ENCODE peak calls at places on chromosomes 1 and 21, in seven cellular contexts. One of them, this sample, is unnamed.

GRCh38 chr1:225882699-225883615 is 777 bp upstream of the TMEM63A start:
- DNase-seq in T follicular helper cell: no peak
- DNase-seq in A549: peak
- DNase-seq in lung microvascular endothelial cell: peak
- DNase-seq in head of caudate nucleus: peak
- DNase-seq in bronchial epithelial cell: no peak
- DNase-seq in NCI-H2081: no peak
- DNase-seq in this sample: no peak

GRCh38 chr1:30675761-30676160 is 47.6 kb downstream of the MATN1 start:
- DNase-seq in T follicular helper cell: no peak
- DNase-seq in A549: no peak
- DNase-seq in lung microvascular endothelial cell: peak
- DNase-seq in head of caudate nucleus: no peak
- DNase-seq in bronchial epithelial cell: peak
- DNase-seq in NCI-H2081: no peak
- DNase-seq in this sample: no peak

GRCh38 chr21:42125571-42126544 is 54.7 kb downstream of the UMODL1 start:
- DNase-seq in T follicular helper cell: no peak
- DNase-seq in A549: peak
- DNase-seq in lung microvascular endothelial cell: no peak
- DNase-seq in head of caudate nucleus: no peak
- DNase-seq in bronchial epithelial cell: peak
- DNase-seq in NCI-H2081: no peak
- DNase-seq in this sample: no peak

GRCh38 chr1:180256353-180257027 is 26.4 kb downstream of the LHX4 start:
- DNase-seq in T follicular helper cell: no peak
- DNase-seq in A549: no peak
- DNase-seq in lung microvascular endothelial cell: no peak
- DNase-seq in head of caudate nucleus: no peak
- DNase-seq in bronchial epithelial cell: no peak
- DNase-seq in NCI-H2081: no peak
- DNase-seq in this sample: no peak

GRCh38 chr1:224681816-224682215 is 65.7 kb downstream of the CNIH3 start:
- DNase-seq in T follicular helper cell: no peak
- DNase-seq in A549: no peak
- DNase-seq in lung microvascular endothelial cell: no peak
- DNase-seq in head of caudate nucleus: no peak
- DNase-seq in bronchial epithelial cell: no peak
- DNase-seq in NCI-H2081: no peak
- DNase-seq in this sample: no peak

GRCh38 chr1:159122005-159122621 is 45.5 kb upstream of the AIM2 start:
- DNase-seq in T follicular helper cell: no peak
- DNase-seq in A549: no peak
- DNase-seq in lung microvascular endothelial cell: peak
- DNase-seq in head of caudate nucleus: no peak
- DNase-seq in bronchial epithelial cell: peak
- DNase-seq in NCI-H2081: no peak
- DNase-seq in this sample: no peak

GRCh38 chr1:27528701-27529637 is 39.0 kb upstream of the WASF2 start:
- DNase-seq in T follicular helper cell: no peak
- DNase-seq in A549: no peak
- DNase-seq in lung microvascular endothelial cell: peak
- DNase-seq in head of caudate nucleus: peak
- DNase-seq in bronchial epithelial cell: peak
- DNase-seq in NCI-H2081: peak
- DNase-seq in this sample: no peak

GRCh38 chr1:117586337-117586736 is 19.5 kb upstream of the TENT5C start:
- DNase-seq in T follicular helper cell: no peak
- DNase-seq in A549: no peak
- DNase-seq in lung microvascular endothelial cell: no peak
- DNase-seq in head of caudate nucleus: no peak
- DNase-seq in bronchial epithelial cell: no peak
- DNase-seq in NCI-H2081: no peak
- DNase-seq in this sample: no peak

GRCh38 chr1:161216945-161217712 is 2.0 kb downstream of the FCER1G start:
- DNase-seq in T follicular helper cell: no peak
- DNase-seq in A549: no peak
- DNase-seq in lung microvascular endothelial cell: no peak
- DNase-seq in head of caudate nucleus: no peak
- DNase-seq in bronchial epithelial cell: peak
- DNase-seq in NCI-H2081: no peak
- DNase-seq in this sample: peak

GRCh38 chr1:154809436-154810413 is 60.4 kb downstream of the KCNN3 start:
- DNase-seq in T follicular helper cell: no peak
- DNase-seq in A549: no peak
- DNase-seq in lung microvascular endothelial cell: peak
- DNase-seq in head of caudate nucleus: no peak
- DNase-seq in bronchial epithelial cell: peak
- DNase-seq in NCI-H2081: no peak
- DNase-seq in this sample: no peak

GRCh38 chr1:55318111-55318817 is 103.1 kb upstream of the USP24 start:
- DNase-seq in T follicular helper cell: no peak
- DNase-seq in A549: no peak
- DNase-seq in lung microvascular endothelial cell: no peak
- DNase-seq in head of caudate nucleus: no peak
- DNase-seq in bronchial epithelial cell: no peak
- DNase-seq in NCI-H2081: no peak
- DNase-seq in this sample: no peak

GRCh38 chr1:170461762-170462384 is 70.1 kb upstream of the GORAB start:
- DNase-seq in T follicular helper cell: no peak
- DNase-seq in A549: no peak
- DNase-seq in lung microvascular endothelial cell: no peak
- DNase-seq in head of caudate nucleus: no peak
- DNase-seq in bronchial epithelial cell: peak
- DNase-seq in NCI-H2081: no peak
- DNase-seq in this sample: no peak

GRCh38 chr1:193085263-193085662 is 20.0 kb downstream of the GLRX2 start:
- DNase-seq in T follicular helper cell: no peak
- DNase-seq in A549: no peak
- DNase-seq in lung microvascular endothelial cell: peak
- DNase-seq in head of caudate nucleus: no peak
- DNase-seq in bronchial epithelial cell: no peak
- DNase-seq in NCI-H2081: peak
- DNase-seq in this sample: no peak

GRCh38 chr1:31671147-31671546 is 26.5 kb upstream of the PEF1 start:
- DNase-seq in T follicular helper cell: no peak
- DNase-seq in A549: no peak
- DNase-seq in lung microvascular endothelial cell: no peak
- DNase-seq in head of caudate nucleus: no peak
- DNase-seq in bronchial epithelial cell: no peak
- DNase-seq in NCI-H2081: no peak
- DNase-seq in this sample: no peak

GRCh38 chr1:41513388-41513745 is 28.9 kb upstream of the EDN2 start:
- DNase-seq in T follicular helper cell: no peak
- DNase-seq in A549: no peak
- DNase-seq in lung microvascular endothelial cell: no peak
- DNase-seq in head of caudate nucleus: no peak
- DNase-seq in bronchial epithelial cell: no peak
- DNase-seq in NCI-H2081: no peak
- DNase-seq in this sample: no peak

GRCh38 chr1:23854568-23854967 is 13.5 kb downstream of the FUCA1 start:
- DNase-seq in T follicular helper cell: no peak
- DNase-seq in A549: no peak
- DNase-seq in lung microvascular endothelial cell: peak
- DNase-seq in head of caudate nucleus: no peak
- DNase-seq in bronchial epithelial cell: no peak
- DNase-seq in NCI-H2081: no peak
- DNase-seq in this sample: peak

GRCh38 chr1:203340112-203340804 is 10.7 kb downstream of the FMOD start:
- DNase-seq in T follicular helper cell: peak
- DNase-seq in A549: peak
- DNase-seq in lung microvascular endothelial cell: peak
- DNase-seq in head of caudate nucleus: peak
- DNase-seq in bronchial epithelial cell: peak
- DNase-seq in NCI-H2081: peak
- DNase-seq in this sample: peak

GRCh38 chr1:209607102-209607794 is 23.7 kb downstream of the CAMK1G start:
- DNase-seq in T follicular helper cell: no peak
- DNase-seq in A549: peak
- DNase-seq in lung microvascular endothelial cell: no peak
- DNase-seq in head of caudate nucleus: no peak
- DNase-seq in bronchial epithelial cell: peak
- DNase-seq in NCI-H2081: no peak
- DNase-seq in this sample: no peak

GRCh38 chr1:33317946-33318345 is 3.0 kb downstream of the A3GALT2 start:
- DNase-seq in T follicular helper cell: no peak
- DNase-seq in A549: no peak
- DNase-seq in lung microvascular endothelial cell: no peak
- DNase-seq in head of caudate nucleus: no peak
- DNase-seq in bronchial epithelial cell: no peak
- DNase-seq in NCI-H2081: no peak
- DNase-seq in this sample: no peak

GRCh38 chr1:2190491-2190976 is 4.0 kb downstream of the FAAP20 start:
- DNase-seq in T follicular helper cell: no peak
- DNase-seq in A549: no peak
- DNase-seq in lung microvascular endothelial cell: peak
- DNase-seq in head of caudate nucleus: no peak
- DNase-seq in bronchial epithelial cell: no peak
- DNase-seq in NCI-H2081: no peak
- DNase-seq in this sample: no peak

GRCh38 chr1:8133657-8134430 is 107.7 kb upstream of the ERRFI1 start:
- DNase-seq in T follicular helper cell: no peak
- DNase-seq in A549: no peak
- DNase-seq in lung microvascular endothelial cell: peak
- DNase-seq in head of caudate nucleus: no peak
- DNase-seq in bronchial epithelial cell: peak
- DNase-seq in NCI-H2081: no peak
- DNase-seq in this sample: no peak

This sample was measured in NK-92 treated with Interleukin-12 subunit alpha and Interleukin-12 subunit beta, amount 100 ng/mL, for 24 hours.